ENCODE peak calls at places on chromosomes 13 and 19, in ten cellular contexts. One of them, this sample, is unnamed.

GRCh38 chr19:32224371-32225244 is 120.8 kb upstream of the ZNF507 start:
- DNase-seq in NCI-H69: peak
- DNase-seq in colonic mucosa: peak
- DNase-seq in activated CD8-positive, alpha-beta memory T cell treated with anti-CD3 and anti-CD28 coated beads, Interleukin-2, amount 50 U/mL, for 4 hours: peak
- DNase-seq in GM04504: peak
- DNase-seq in SW 1271: no peak
- DNase-seq in RWPE2: no peak
- DNase-seq in cardiac muscle cell: peak
- DNase-seq in Peyer's patch: peak
- DNase-seq in psoas muscle: peak
- DNase-seq in this sample: peak

GRCh38 chr13:101454767-101455166 is 2.3 kb downstream of the ITGBL1 start:
- DNase-seq in NCI-H69: no peak
- DNase-seq in colonic mucosa: no peak
- DNase-seq in activated CD8-positive, alpha-beta memory T cell treated with anti-CD3 and anti-CD28 coated beads, Interleukin-2, amount 50 U/mL, for 4 hours: no peak
- DNase-seq in GM04504: no peak
- DNase-seq in SW 1271: peak
- DNase-seq in RWPE2: no peak
- DNase-seq in cardiac muscle cell: no peak
- DNase-seq in Peyer's patch: no peak
- DNase-seq in psoas muscle: no peak
- DNase-seq in this sample: no peak

GRCh38 chr13:79451500-79451962 is 29.4 kb upstream of the NDFIP2 start:
- DNase-seq in NCI-H69: peak
- DNase-seq in colonic mucosa: no peak
- DNase-seq in activated CD8-positive, alpha-beta memory T cell treated with anti-CD3 and anti-CD28 coated beads, Interleukin-2, amount 50 U/mL, for 4 hours: peak
- DNase-seq in GM04504: peak
- DNase-seq in SW 1271: no peak
- DNase-seq in RWPE2: peak
- DNase-seq in cardiac muscle cell: no peak
- DNase-seq in Peyer's patch: no peak
- DNase-seq in psoas muscle: no peak
- DNase-seq in this sample: peak

GRCh38 chr19:47255947-47256687 is at the start of gene CCDC9:
- DNase-seq in NCI-H69: peak
- DNase-seq in colonic mucosa: peak
- DNase-seq in activated CD8-positive, alpha-beta memory T cell treated with anti-CD3 and anti-CD28 coated beads, Interleukin-2, amount 50 U/mL, for 4 hours: peak
- DNase-seq in GM04504: peak
- DNase-seq in SW 1271: peak
- DNase-seq in RWPE2: peak
- DNase-seq in cardiac muscle cell: peak
- DNase-seq in Peyer's patch: peak
- DNase-seq in psoas muscle: peak
- DNase-seq in this sample: peak

GRCh38 chr13:51957377-51958216 is 53.7 kb downstream of the ATP7B start:
- DNase-seq in NCI-H69: peak
- DNase-seq in colonic mucosa: no peak
- DNase-seq in activated CD8-positive, alpha-beta memory T cell treated with anti-CD3 and anti-CD28 coated beads, Interleukin-2, amount 50 U/mL, for 4 hours: no peak
- DNase-seq in GM04504: no peak
- DNase-seq in SW 1271: no peak
- DNase-seq in RWPE2: no peak
- DNase-seq in cardiac muscle cell: no peak
- DNase-seq in Peyer's patch: no peak
- DNase-seq in psoas muscle: no peak
- DNase-seq in this sample: no peak

GRCh38 chr13:23159205-23159586 is 21.6 kb upstream of the SGCG start:
- DNase-seq in NCI-H69: peak
- DNase-seq in colonic mucosa: peak
- DNase-seq in activated CD8-positive, alpha-beta memory T cell treated with anti-CD3 and anti-CD28 coated beads, Interleukin-2, amount 50 U/mL, for 4 hours: no peak
- DNase-seq in GM04504: no peak
- DNase-seq in SW 1271: no peak
- DNase-seq in RWPE2: no peak
- DNase-seq in cardiac muscle cell: peak
- DNase-seq in Peyer's patch: no peak
- DNase-seq in psoas muscle: peak
- DNase-seq in this sample: no peak

GRCh38 chr19:38891791-38892190 is 7.6 kb downstream of the SIRT2 start:
- DNase-seq in NCI-H69: no peak
- DNase-seq in colonic mucosa: no peak
- DNase-seq in activated CD8-positive, alpha-beta memory T cell treated with anti-CD3 and anti-CD28 coated beads, Interleukin-2, amount 50 U/mL, for 4 hours: no peak
- DNase-seq in GM04504: no peak
- DNase-seq in SW 1271: no peak
- DNase-seq in RWPE2: no peak
- DNase-seq in cardiac muscle cell: no peak
- DNase-seq in Peyer's patch: no peak
- DNase-seq in psoas muscle: no peak
- DNase-seq in this sample: no peak

GRCh38 chr13:31556376-31556775 is 182.9 kb upstream of the RXFP2 start:
- DNase-seq in NCI-H69: no peak
- DNase-seq in colonic mucosa: no peak
- DNase-seq in activated CD8-positive, alpha-beta memory T cell treated with anti-CD3 and anti-CD28 coated beads, Interleukin-2, amount 50 U/mL, for 4 hours: no peak
- DNase-seq in GM04504: peak
- DNase-seq in SW 1271: no peak
- DNase-seq in RWPE2: no peak
- DNase-seq in cardiac muscle cell: no peak
- DNase-seq in Peyer's patch: no peak
- DNase-seq in psoas muscle: no peak
- DNase-seq in this sample: no peak

GRCh38 chr13:102235689-102236088 is 166.2 kb downstream of the FGF14 start:
- DNase-seq in NCI-H69: no peak
- DNase-seq in colonic mucosa: no peak
- DNase-seq in activated CD8-positive, alpha-beta memory T cell treated with anti-CD3 and anti-CD28 coated beads, Interleukin-2, amount 50 U/mL, for 4 hours: no peak
- DNase-seq in GM04504: no peak
- DNase-seq in SW 1271: no peak
- DNase-seq in RWPE2: no peak
- DNase-seq in cardiac muscle cell: no peak
- DNase-seq in Peyer's patch: no peak
- DNase-seq in psoas muscle: no peak
- DNase-seq in this sample: no peak

GRCh38 chr19:58570770-58571574 is 2.2 kb downstream of the MZF1 start:
- DNase-seq in NCI-H69: no peak
- DNase-seq in colonic mucosa: peak
- DNase-seq in activated CD8-positive, alpha-beta memory T cell treated with anti-CD3 and anti-CD28 coated beads, Interleukin-2, amount 50 U/mL, for 4 hours: peak
- DNase-seq in GM04504: no peak
- DNase-seq in SW 1271: no peak
- DNase-seq in RWPE2: no peak
- DNase-seq in cardiac muscle cell: no peak
- DNase-seq in Peyer's patch: peak
- DNase-seq in psoas muscle: no peak
- DNase-seq in this sample: peak

GRCh38 chr13:79405501-79405830 is 589 bp downstream of the RBM26 start:
- DNase-seq in NCI-H69: peak
- DNase-seq in colonic mucosa: peak
- DNase-seq in activated CD8-positive, alpha-beta memory T cell treated with anti-CD3 and anti-CD28 coated beads, Interleukin-2, amount 50 U/mL, for 4 hours: no peak
- DNase-seq in GM04504: no peak
- DNase-seq in SW 1271: no peak
- DNase-seq in RWPE2: no peak
- DNase-seq in cardiac muscle cell: no peak
- DNase-seq in Peyer's patch: no peak
- DNase-seq in psoas muscle: no peak
- DNase-seq in this sample: no peak

GRCh38 chr13:42102961-42103688 is 54.7 kb downstream of the DGKH start:
- DNase-seq in NCI-H69: no peak
- DNase-seq in colonic mucosa: no peak
- DNase-seq in activated CD8-positive, alpha-beta memory T cell treated with anti-CD3 and anti-CD28 coated beads, Interleukin-2, amount 50 U/mL, for 4 hours: no peak
- DNase-seq in GM04504: peak
- DNase-seq in SW 1271: no peak
- DNase-seq in RWPE2: no peak
- DNase-seq in cardiac muscle cell: no peak
- DNase-seq in Peyer's patch: no peak
- DNase-seq in psoas muscle: no peak
- DNase-seq in this sample: no peak

GRCh38 chr13:44271915-44272341 is 101.7 kb upstream of the SERP2 start:
- DNase-seq in NCI-H69: peak
- DNase-seq in colonic mucosa: no peak
- DNase-seq in activated CD8-positive, alpha-beta memory T cell treated with anti-CD3 and anti-CD28 coated beads, Interleukin-2, amount 50 U/mL, for 4 hours: no peak
- DNase-seq in GM04504: no peak
- DNase-seq in SW 1271: no peak
- DNase-seq in RWPE2: no peak
- DNase-seq in cardiac muscle cell: peak
- DNase-seq in Peyer's patch: no peak
- DNase-seq in psoas muscle: peak
- DNase-seq in this sample: no peak

GRCh38 chr13:33193428-33193974 is 92.1 kb downstream of the STARD13 start:
- DNase-seq in NCI-H69: peak
- DNase-seq in colonic mucosa: no peak
- DNase-seq in activated CD8-positive, alpha-beta memory T cell treated with anti-CD3 and anti-CD28 coated beads, Interleukin-2, amount 50 U/mL, for 4 hours: no peak
- DNase-seq in GM04504: no peak
- DNase-seq in SW 1271: no peak
- DNase-seq in RWPE2: no peak
- DNase-seq in cardiac muscle cell: no peak
- DNase-seq in Peyer's patch: no peak
- DNase-seq in psoas muscle: no peak
- DNase-seq in this sample: no peak

GRCh38 chr13:20190481-20191310 is 2.0 kb downstream of the GJB2 start:
- DNase-seq in NCI-H69: no peak
- DNase-seq in colonic mucosa: no peak
- DNase-seq in activated CD8-positive, alpha-beta memory T cell treated with anti-CD3 and anti-CD28 coated beads, Interleukin-2, amount 50 U/mL, for 4 hours: no peak
- DNase-seq in GM04504: peak
- DNase-seq in SW 1271: no peak
- DNase-seq in RWPE2: no peak
- DNase-seq in cardiac muscle cell: no peak
- DNase-seq in Peyer's patch: no peak
- DNase-seq in psoas muscle: no peak
- DNase-seq in this sample: no peak

GRCh38 chr13:76783798-76784197 is 102.4 kb downstream of the KCTD12 start:
- DNase-seq in NCI-H69: peak
- DNase-seq in colonic mucosa: no peak
- DNase-seq in activated CD8-positive, alpha-beta memory T cell treated with anti-CD3 and anti-CD28 coated beads, Interleukin-2, amount 50 U/mL, for 4 hours: no peak
- DNase-seq in GM04504: no peak
- DNase-seq in SW 1271: no peak
- DNase-seq in RWPE2: no peak
- DNase-seq in cardiac muscle cell: no peak
- DNase-seq in Peyer's patch: no peak
- DNase-seq in psoas muscle: no peak
- DNase-seq in this sample: no peak

GRCh38 chr19:55855160-55855559 is 18.8 kb downstream of the NLRP4 start:
- DNase-seq in NCI-H69: no peak
- DNase-seq in colonic mucosa: no peak
- DNase-seq in activated CD8-positive, alpha-beta memory T cell treated with anti-CD3 and anti-CD28 coated beads, Interleukin-2, amount 50 U/mL, for 4 hours: no peak
- DNase-seq in GM04504: no peak
- DNase-seq in SW 1271: no peak
- DNase-seq in RWPE2: no peak
- DNase-seq in cardiac muscle cell: no peak
- DNase-seq in Peyer's patch: no peak
- DNase-seq in psoas muscle: no peak
- DNase-seq in this sample: no peak

GRCh38 chr13:107069107-107069776 is 501.3 kb upstream of the ARGLU1 start:
- DNase-seq in NCI-H69: no peak
- DNase-seq in colonic mucosa: no peak
- DNase-seq in activated CD8-positive, alpha-beta memory T cell treated with anti-CD3 and anti-CD28 coated beads, Interleukin-2, amount 50 U/mL, for 4 hours: no peak
- DNase-seq in GM04504: no peak
- DNase-seq in SW 1271: no peak
- DNase-seq in RWPE2: no peak
- DNase-seq in cardiac muscle cell: no peak
- DNase-seq in Peyer's patch: no peak
- DNase-seq in psoas muscle: no peak
- DNase-seq in this sample: no peak

GRCh38 chr19:57870225-57870624 is 18.6 kb downstream of the ZNF814 start:
- DNase-seq in NCI-H69: no peak
- DNase-seq in colonic mucosa: no peak
- DNase-seq in activated CD8-positive, alpha-beta memory T cell treated with anti-CD3 and anti-CD28 coated beads, Interleukin-2, amount 50 U/mL, for 4 hours: no peak
- DNase-seq in GM04504: no peak
- DNase-seq in SW 1271: no peak
- DNase-seq in RWPE2: no peak
- DNase-seq in cardiac muscle cell: no peak
- DNase-seq in Peyer's patch: no peak
- DNase-seq in psoas muscle: no peak
- DNase-seq in this sample: no peak

GRCh38 chr19:51824603-51825002 is 29.6 kb downstream of the FPR3 start:
- DNase-seq in NCI-H69: no peak
- DNase-seq in colonic mucosa: no peak
- DNase-seq in activated CD8-positive, alpha-beta memory T cell treated with anti-CD3 and anti-CD28 coated beads, Interleukin-2, amount 50 U/mL, for 4 hours: no peak
- DNase-seq in GM04504: no peak
- DNase-seq in SW 1271: no peak
- DNase-seq in RWPE2: no peak
- DNase-seq in cardiac muscle cell: no peak
- DNase-seq in Peyer's patch: no peak
- DNase-seq in psoas muscle: no peak
- DNase-seq in this sample: no peak

GRCh38 chr19:39430675-39431593 is 4.8 kb downstream of the RPS16 start:
- DNase-seq in NCI-H69: no peak
- DNase-seq in colonic mucosa: peak
- DNase-seq in activated CD8-positive, alpha-beta memory T cell treated with anti-CD3 and anti-CD28 coated beads, Interleukin-2, amount 50 U/mL, for 4 hours: peak
- DNase-seq in GM04504: no peak
- DNase-seq in SW 1271: peak
- DNase-seq in RWPE2: no peak
- DNase-seq in cardiac muscle cell: no peak
- DNase-seq in Peyer's patch: no peak
- DNase-seq in psoas muscle: no peak
- DNase-seq in this sample: peak

GRCh38 chr13:109198585-109198984 is 569.2 kb downstream of the MYO16 start:
- DNase-seq in NCI-H69: no peak
- DNase-seq in colonic mucosa: no peak
- DNase-seq in activated CD8-positive, alpha-beta memory T cell treated with anti-CD3 and anti-CD28 coated beads, Interleukin-2, amount 50 U/mL, for 4 hours: no peak
- DNase-seq in GM04504: no peak
- DNase-seq in SW 1271: no peak
- DNase-seq in RWPE2: no peak
- DNase-seq in cardiac muscle cell: no peak
- DNase-seq in Peyer's patch: no peak
- DNase-seq in psoas muscle: no peak
- DNase-seq in this sample: no peak